ENCODE peak calls at places on chromosomes 11 and 22, in ten cellular contexts. One of them, this sample, is unnamed.

GRCh38 chr11:1566381-1567051 is 5.6 kb downstream of the DUSP8 start:
- DNase-seq in AG08395: no peak
- DNase-seq in astrocyte of the spinal cord: no peak
- DNase-seq in T-helper 2 cell treated with Interferon-gamma antibody and Interleukin-4, amounts not matched to agents 5 μg/mL and 100 μg/mL, for 36 hours: no peak
- DNase-seq in pulmonary artery endothelial cell: no peak
- DNase-seq in PC-9: no peak
- DNase-seq in CD4-positive, alpha-beta T cell: no peak
- DNase-seq in HS-5: no peak
- DNase-seq in M059J: no peak
- DNase-seq in NCI-H1105: no peak
- DNase-seq in this sample: no peak

GRCh38 chr11:6721343-6721742 is 38.2 kb upstream of the MRPL17 start:
- DNase-seq in PC-9: no peak
- DNase-seq in pulmonary artery endothelial cell: no peak
- DNase-seq in astrocyte of the spinal cord: no peak
- DNase-seq in HS-5: no peak
- DNase-seq in NCI-H1105: no peak
- DNase-seq in M059J: no peak
- DNase-seq in AG08395: no peak
- DNase-seq in CD4-positive, alpha-beta T cell: no peak
- DNase-seq in T-helper 2 cell treated with Interferon-gamma antibody and Interleukin-4, amounts not matched to agents 5 μg/mL and 100 μg/mL, for 36 hours: no peak
- DNase-seq in this sample: no peak

GRCh38 chr11:121293276-121293569 is 652 bp downstream of the SC5D start:
- DNase-seq in CD4-positive, alpha-beta T cell: no peak
- DNase-seq in NCI-H1105: no peak
- DNase-seq in AG08395: no peak
- DNase-seq in pulmonary artery endothelial cell: no peak
- DNase-seq in M059J: peak; percentile 52
- DNase-seq in T-helper 2 cell treated with Interferon-gamma antibody and Interleukin-4, amounts not matched to agents 5 μg/mL and 100 μg/mL, for 36 hours: no peak
- DNase-seq in PC-9: peak; percentile 31
- DNase-seq in HS-5: peak; percentile 2
- DNase-seq in astrocyte of the spinal cord: peak; percentile 61
- DNase-seq in this sample: no peak

GRCh38 chr22:43555561-43556515 is 144.0 kb downstream of the MPPED1 start:
- DNase-seq in AG08395: no peak
- DNase-seq in astrocyte of the spinal cord: no peak
- DNase-seq in NCI-H1105: no peak
- DNase-seq in M059J: no peak
- DNase-seq in pulmonary artery endothelial cell: no peak
- DNase-seq in CD4-positive, alpha-beta T cell: no peak
- DNase-seq in HS-5: no peak
- DNase-seq in T-helper 2 cell treated with Interferon-gamma antibody and Interleukin-4, amounts not matched to agents 5 μg/mL and 100 μg/mL, for 36 hours: no peak
- DNase-seq in PC-9: no peak
- DNase-seq in this sample: no peak

GRCh38 chr11:94128171-94128745 is 383 bp upstream of the PANX1 start:
- DNase-seq in T-helper 2 cell treated with Interferon-gamma antibody and Interleukin-4, amounts not matched to agents 5 μg/mL and 100 μg/mL, for 36 hours: no peak
- DNase-seq in NCI-H1105: peak; percentile 65
- DNase-seq in astrocyte of the spinal cord: no peak
- DNase-seq in PC-9: no peak
- DNase-seq in AG08395: no peak
- DNase-seq in CD4-positive, alpha-beta T cell: no peak
- DNase-seq in HS-5: no peak
- DNase-seq in pulmonary artery endothelial cell: no peak
- DNase-seq in M059J: no peak
- DNase-seq in this sample: peak; percentile 64

GRCh38 chr11:47571895-47572294 is 6.5 kb downstream of the PTPMT1 start:
- DNase-seq in astrocyte of the spinal cord: peak; percentile 29
- DNase-seq in PC-9: no peak
- DNase-seq in AG08395: peak; percentile 67
- DNase-seq in pulmonary artery endothelial cell: no peak
- DNase-seq in M059J: peak; percentile 81
- DNase-seq in HS-5: no peak
- DNase-seq in NCI-H1105: no peak
- DNase-seq in T-helper 2 cell treated with Interferon-gamma antibody and Interleukin-4, amounts not matched to agents 5 μg/mL and 100 μg/mL, for 36 hours: no peak
- DNase-seq in CD4-positive, alpha-beta T cell: no peak
- DNase-seq in this sample: no peak

GRCh38 chr11:13889566-13890214 is 72.8 kb upstream of the SPON1 start:
- DNase-seq in PC-9: no peak
- DNase-seq in AG08395: no peak
- DNase-seq in pulmonary artery endothelial cell: no peak
- DNase-seq in NCI-H1105: peak; percentile 96
- DNase-seq in M059J: peak; percentile 32
- DNase-seq in T-helper 2 cell treated with Interferon-gamma antibody and Interleukin-4, amounts not matched to agents 5 μg/mL and 100 μg/mL, for 36 hours: no peak
- DNase-seq in astrocyte of the spinal cord: no peak
- DNase-seq in HS-5: no peak
- DNase-seq in CD4-positive, alpha-beta T cell: no peak
- DNase-seq in this sample: no peak

GRCh38 chr11:45560935-45561330 is 104.5 kb downstream of the CHST1 start:
- DNase-seq in CD4-positive, alpha-beta T cell: no peak
- DNase-seq in M059J: no peak
- DNase-seq in PC-9: no peak
- DNase-seq in T-helper 2 cell treated with Interferon-gamma antibody and Interleukin-4, amounts not matched to agents 5 μg/mL and 100 μg/mL, for 36 hours: no peak
- DNase-seq in pulmonary artery endothelial cell: no peak
- DNase-seq in HS-5: no peak
- DNase-seq in AG08395: no peak
- DNase-seq in NCI-H1105: peak; percentile 42
- DNase-seq in astrocyte of the spinal cord: no peak
- DNase-seq in this sample: no peak

GRCh38 chr11:5123802-5124521 is 14.2 kb downstream of the OR52A5 start:
- DNase-seq in M059J: peak; percentile 66
- DNase-seq in PC-9: no peak
- DNase-seq in astrocyte of the spinal cord: peak; percentile 76
- DNase-seq in HS-5: peak; percentile 63
- DNase-seq in AG08395: peak; percentile 67
- DNase-seq in T-helper 2 cell treated with Interferon-gamma antibody and Interleukin-4, amounts not matched to agents 5 μg/mL and 100 μg/mL, for 36 hours: no peak
- DNase-seq in CD4-positive, alpha-beta T cell: peak; percentile 18
- DNase-seq in pulmonary artery endothelial cell: peak; percentile 17
- DNase-seq in NCI-H1105: peak; percentile 48
- DNase-seq in this sample: no peak

GRCh38 chr11:19313140-19313539 is 72.4 kb upstream of the E2F8 start:
- DNase-seq in CD4-positive, alpha-beta T cell: no peak
- DNase-seq in pulmonary artery endothelial cell: no peak
- DNase-seq in HS-5: no peak
- DNase-seq in astrocyte of the spinal cord: no peak
- DNase-seq in AG08395: no peak
- DNase-seq in PC-9: no peak
- DNase-seq in T-helper 2 cell treated with Interferon-gamma antibody and Interleukin-4, amounts not matched to agents 5 μg/mL and 100 μg/mL, for 36 hours: no peak
- DNase-seq in NCI-H1105: no peak
- DNase-seq in M059J: no peak
- DNase-seq in this sample: no peak

GRCh38 chr11:66543263-66544107 is 2.4 kb downstream of the ZDHHC24 start:
- DNase-seq in astrocyte of the spinal cord: peak; percentile 46
- DNase-seq in T-helper 2 cell treated with Interferon-gamma antibody and Interleukin-4, amounts not matched to agents 5 μg/mL and 100 μg/mL, for 36 hours: peak; percentile 38
- DNase-seq in NCI-H1105: no peak
- DNase-seq in pulmonary artery endothelial cell: peak; percentile 41
- DNase-seq in CD4-positive, alpha-beta T cell: peak; percentile 47
- DNase-seq in M059J: no peak
- DNase-seq in PC-9: no peak
- DNase-seq in HS-5: no peak
- DNase-seq in AG08395: peak; percentile 31
- DNase-seq in this sample: peak; percentile 36

GRCh38 chr11:58742140-58742539 is 10.4 kb upstream of the GLYAT start:
- DNase-seq in CD4-positive, alpha-beta T cell: no peak
- DNase-seq in T-helper 2 cell treated with Interferon-gamma antibody and Interleukin-4, amounts not matched to agents 5 μg/mL and 100 μg/mL, for 36 hours: no peak
- DNase-seq in pulmonary artery endothelial cell: no peak
- DNase-seq in AG08395: no peak
- DNase-seq in astrocyte of the spinal cord: no peak
- DNase-seq in HS-5: no peak
- DNase-seq in PC-9: no peak
- DNase-seq in M059J: no peak
- DNase-seq in NCI-H1105: no peak
- DNase-seq in this sample: no peak

GRCh38 chr22:47783433-47784366 is 1021.2 kb downstream of the TBC1D22A start:
- DNase-seq in HS-5: no peak
- DNase-seq in M059J: no peak
- DNase-seq in pulmonary artery endothelial cell: no peak
- DNase-seq in PC-9: no peak
- DNase-seq in NCI-H1105: no peak
- DNase-seq in AG08395: no peak
- DNase-seq in T-helper 2 cell treated with Interferon-gamma antibody and Interleukin-4, amounts not matched to agents 5 μg/mL and 100 μg/mL, for 36 hours: no peak
- DNase-seq in astrocyte of the spinal cord: no peak
- DNase-seq in CD4-positive, alpha-beta T cell: no peak
- DNase-seq in this sample: no peak

GRCh38 chr11:5891216-5891800 is 1.7 kb upstream of the OR52E5 start:
- DNase-seq in M059J: peak; percentile 9
- DNase-seq in astrocyte of the spinal cord: peak; percentile 4
- DNase-seq in NCI-H1105: peak; percentile 7
- DNase-seq in CD4-positive, alpha-beta T cell: no peak
- DNase-seq in pulmonary artery endothelial cell: no peak
- DNase-seq in HS-5: peak; percentile 4
- DNase-seq in T-helper 2 cell treated with Interferon-gamma antibody and Interleukin-4, amounts not matched to agents 5 μg/mL and 100 μg/mL, for 36 hours: no peak
- DNase-seq in PC-9: no peak
- DNase-seq in AG08395: peak; percentile 4
- DNase-seq in this sample: peak; percentile 24

GRCh38 chr11:75593337-75593915 is 31.4 kb downstream of the SERPINH1 start:
- DNase-seq in pulmonary artery endothelial cell: no peak
- DNase-seq in PC-9: no peak
- DNase-seq in astrocyte of the spinal cord: no peak
- DNase-seq in M059J: no peak
- DNase-seq in CD4-positive, alpha-beta T cell: no peak
- DNase-seq in AG08395: no peak
- DNase-seq in HS-5: no peak
- DNase-seq in T-helper 2 cell treated with Interferon-gamma antibody and Interleukin-4, amounts not matched to agents 5 μg/mL and 100 μg/mL, for 36 hours: no peak
- DNase-seq in NCI-H1105: peak; percentile 38
- DNase-seq in this sample: no peak

GRCh38 chr11:23931443-23931842 is 565.4 kb upstream of the LUZP2 start:
- DNase-seq in HS-5: no peak
- DNase-seq in CD4-positive, alpha-beta T cell: no peak
- DNase-seq in astrocyte of the spinal cord: no peak
- DNase-seq in M059J: no peak
- DNase-seq in PC-9: no peak
- DNase-seq in pulmonary artery endothelial cell: no peak
- DNase-seq in NCI-H1105: no peak
- DNase-seq in AG08395: no peak
- DNase-seq in T-helper 2 cell treated with Interferon-gamma antibody and Interleukin-4, amounts not matched to agents 5 μg/mL and 100 μg/mL, for 36 hours: no peak
- DNase-seq in this sample: no peak

GRCh38 chr11:75347781-75348613 is 3.5 kb downstream of the ARRB1 start:
- DNase-seq in NCI-H1105: no peak
- DNase-seq in HS-5: peak; percentile 76
- DNase-seq in astrocyte of the spinal cord: peak; percentile 83
- DNase-seq in pulmonary artery endothelial cell: peak; percentile 71
- DNase-seq in PC-9: peak; percentile 73
- DNase-seq in M059J: peak; percentile 84
- DNase-seq in CD4-positive, alpha-beta T cell: no peak
- DNase-seq in T-helper 2 cell treated with Interferon-gamma antibody and Interleukin-4, amounts not matched to agents 5 μg/mL and 100 μg/mL, for 36 hours: no peak
- DNase-seq in AG08395: peak; percentile 92
- DNase-seq in this sample: peak; percentile 25

GRCh38 chr11:65427691-65428577 is 5.3 kb downstream of the NEAT1 start:
- DNase-seq in NCI-H1105: no peak
- DNase-seq in pulmonary artery endothelial cell: no peak
- DNase-seq in T-helper 2 cell treated with Interferon-gamma antibody and Interleukin-4, amounts not matched to agents 5 μg/mL and 100 μg/mL, for 36 hours: peak; percentile 38
- DNase-seq in HS-5: peak; percentile 86
- DNase-seq in M059J: peak; percentile 89
- DNase-seq in CD4-positive, alpha-beta T cell: no peak
- DNase-seq in AG08395: no peak
- DNase-seq in PC-9: peak; percentile 46
- DNase-seq in astrocyte of the spinal cord: peak; percentile 67
- DNase-seq in this sample: no peak

GRCh38 chr11:2481253-2481652 is 36.4 kb downstream of the KCNQ1 start:
- DNase-seq in PC-9: no peak
- DNase-seq in CD4-positive, alpha-beta T cell: no peak
- DNase-seq in pulmonary artery endothelial cell: no peak
- DNase-seq in M059J: no peak
- DNase-seq in T-helper 2 cell treated with Interferon-gamma antibody and Interleukin-4, amounts not matched to agents 5 μg/mL and 100 μg/mL, for 36 hours: peak; percentile 17
- DNase-seq in astrocyte of the spinal cord: no peak
- DNase-seq in NCI-H1105: no peak
- DNase-seq in HS-5: no peak
- DNase-seq in AG08395: no peak
- DNase-seq in this sample: no peak

GRCh38 chr11:17790453-17790852 is 55.9 kb downstream of the KCNC1 start:
- DNase-seq in HS-5: peak; percentile 53
- DNase-seq in PC-9: peak; percentile 42
- DNase-seq in pulmonary artery endothelial cell: no peak
- DNase-seq in T-helper 2 cell treated with Interferon-gamma antibody and Interleukin-4, amounts not matched to agents 5 μg/mL and 100 μg/mL, for 36 hours: no peak
- DNase-seq in NCI-H1105: no peak
- DNase-seq in M059J: peak; percentile 19
- DNase-seq in AG08395: no peak
- DNase-seq in astrocyte of the spinal cord: peak; percentile 54
- DNase-seq in CD4-positive, alpha-beta T cell: no peak
- DNase-seq in this sample: no peak

GRCh38 chr11:36372101-36372767 is 76.1 kb downstream of the PRR5L start:
- DNase-seq in PC-9: no peak
- DNase-seq in HS-5: no peak
- DNase-seq in CD4-positive, alpha-beta T cell: no peak
- DNase-seq in NCI-H1105: no peak
- DNase-seq in pulmonary artery endothelial cell: no peak
- DNase-seq in astrocyte of the spinal cord: peak; percentile 89
- DNase-seq in M059J: peak; percentile 91
- DNase-seq in T-helper 2 cell treated with Interferon-gamma antibody and Interleukin-4, amounts not matched to agents 5 μg/mL and 100 μg/mL, for 36 hours: no peak
- DNase-seq in AG08395: peak; percentile 74
- DNase-seq in this sample: no peak

GRCh38 chr22:28981818-28982499 is 79.7 kb downstream of the C22orf31 start:
- DNase-seq in CD4-positive, alpha-beta T cell: no peak
- DNase-seq in astrocyte of the spinal cord: no peak
- DNase-seq in T-helper 2 cell treated with Interferon-gamma antibody and Interleukin-4, amounts not matched to agents 5 μg/mL and 100 μg/mL, for 36 hours: no peak
- DNase-seq in pulmonary artery endothelial cell: no peak
- DNase-seq in AG08395: no peak
- DNase-seq in HS-5: no peak
- DNase-seq in M059J: no peak
- DNase-seq in PC-9: no peak
- DNase-seq in NCI-H1105: no peak
- DNase-seq in this sample: no peak

GRCh38 chr11:8863838-8864237 is 47.2 kb upstream of the AKIP1 start:
- DNase-seq in T-helper 2 cell treated with Interferon-gamma antibody and Interleukin-4, amounts not matched to agents 5 μg/mL and 100 μg/mL, for 36 hours: no peak
- DNase-seq in AG08395: peak; percentile 52
- DNase-seq in NCI-H1105: no peak
- DNase-seq in HS-5: no peak
- DNase-seq in pulmonary artery endothelial cell: no peak
- DNase-seq in PC-9: peak; percentile 47
- DNase-seq in M059J: peak; percentile 84
- DNase-seq in CD4-positive, alpha-beta T cell: no peak
- DNase-seq in astrocyte of the spinal cord: peak; percentile 69
- DNase-seq in this sample: no peak

GRCh38 chr22:46678003-46678657 is 57.9 kb downstream of the GRAMD4 start:
- DNase-seq in pulmonary artery endothelial cell: no peak
- DNase-seq in AG08395: no peak
- DNase-seq in NCI-H1105: no peak
- DNase-seq in CD4-positive, alpha-beta T cell: no peak
- DNase-seq in T-helper 2 cell treated with Interferon-gamma antibody and Interleukin-4, amounts not matched to agents 5 μg/mL and 100 μg/mL, for 36 hours: no peak
- DNase-seq in astrocyte of the spinal cord: no peak
- DNase-seq in HS-5: no peak
- DNase-seq in PC-9: no peak
- DNase-seq in M059J: no peak
- DNase-seq in this sample: no peak

GRCh38 chr11:85922367-85922766 is 67.2 kb downstream of the CCDC83 start:
- DNase-seq in CD4-positive, alpha-beta T cell: no peak
- DNase-seq in HS-5: no peak
- DNase-seq in pulmonary artery endothelial cell: no peak
- DNase-seq in astrocyte of the spinal cord: no peak
- DNase-seq in NCI-H1105: no peak
- DNase-seq in AG08395: no peak
- DNase-seq in PC-9: no peak
- DNase-seq in T-helper 2 cell treated with Interferon-gamma antibody and Interleukin-4, amounts not matched to agents 5 μg/mL and 100 μg/mL, for 36 hours: no peak
- DNase-seq in M059J: no peak
- DNase-seq in this sample: no peak

GRCh38 chr22:42060489-42060888 is 10.1 kb downstream of the NAGA start:
- DNase-seq in CD4-positive, alpha-beta T cell: no peak
- DNase-seq in M059J: no peak
- DNase-seq in astrocyte of the spinal cord: no peak
- DNase-seq in pulmonary artery endothelial cell: no peak
- DNase-seq in AG08395: no peak
- DNase-seq in T-helper 2 cell treated with Interferon-gamma antibody and Interleukin-4, amounts not matched to agents 5 μg/mL and 100 μg/mL, for 36 hours: no peak
- DNase-seq in HS-5: no peak
- DNase-seq in PC-9: no peak
- DNase-seq in NCI-H1105: no peak
- DNase-seq in this sample: no peak

GRCh38 chr11:13140028-13140870 is 131.1 kb downstream of the RASSF10 start:
- DNase-seq in M059J: peak; percentile 94
- DNase-seq in T-helper 2 cell treated with Interferon-gamma antibody and Interleukin-4, amounts not matched to agents 5 μg/mL and 100 μg/mL, for 36 hours: no peak
- DNase-seq in AG08395: peak; percentile 52
- DNase-seq in HS-5: no peak
- DNase-seq in pulmonary artery endothelial cell: no peak
- DNase-seq in astrocyte of the spinal cord: peak; percentile 70
- DNase-seq in PC-9: peak; percentile 71
- DNase-seq in CD4-positive, alpha-beta T cell: no peak
- DNase-seq in NCI-H1105: peak; percentile 70
- DNase-seq in this sample: peak; percentile 29

GRCh38 chr11:2525166-2525861 is 80.5 kb downstream of the KCNQ1 start:
- DNase-seq in pulmonary artery endothelial cell: no peak
- DNase-seq in astrocyte of the spinal cord: no peak
- DNase-seq in PC-9: no peak
- DNase-seq in T-helper 2 cell treated with Interferon-gamma antibody and Interleukin-4, amounts not matched to agents 5 μg/mL and 100 μg/mL, for 36 hours: no peak
- DNase-seq in CD4-positive, alpha-beta T cell: no peak
- DNase-seq in HS-5: no peak
- DNase-seq in M059J: no peak
- DNase-seq in NCI-H1105: no peak
- DNase-seq in AG08395: no peak
- DNase-seq in this sample: no peak

This sample was measured in NCI-H2227 treated with DMSO at 0.1 percent for 48 hours.